ENCODE peak calls at places on chromosomes 3 and 15, in eight cellular contexts. U, D, A, H, Y, I, V and B are unnamed samples.

GRCh38 chr15:88681610-88682221 is 42.9 kb downstream of the ISG20 start:
- DNase-seq in Y (no peak), V (no peak), U (no peak), D (no peak), I (no peak), A (no peak), H (no peak), B (no peak)

GRCh38 chr3:52393959-52394670 is 50.8 kb downstream of the SEMA3G start:
- DNase-seq in Y (no peak), H (no peak), A (no peak), I (no peak), D (no peak), V (no peak), U (no peak), B (no peak)

GRCh38 chr3:11080492-11080891 is 73.8 kb upstream of the HRH1 start:
- DNase-seq in V (no peak), I (no peak), A (no peak), H (no peak), D (no peak), Y (no peak), U (no peak), B (no peak)

GRCh38 chr15:70974004-70974832 is 81.6 kb downstream of the LRRC49 start:
- DNase-seq in V (peak), H (peak), Y (peak), I (peak), D (peak), U (no peak), A (peak), B (peak)

GRCh38 chr3:124563376-124563775 is 166.9 kb upstream of the UMPS start:
- DNase-seq in H (no peak), U (no peak), V (peak), I (no peak), D (no peak), Y (no peak), A (no peak), B (no peak)

GRCh38 chr3:129121792-129122696 is at the start of gene RAB43:
- DNase-seq in D (peak), I (no peak), A (no peak), V (peak), H (peak), U (peak), Y (peak), B (no peak)

GRCh38 chr3:132587401-132587800 is 9.7 kb upstream of the ACKR4 start:
- DNase-seq in D (no peak), Y (no peak), U (no peak), H (no peak), I (no peak), A (no peak), V (no peak), B (no peak)

GRCh38 chr3:139109271-139109670 is 64.6 kb upstream of the PRR23C start:
- DNase-seq in U (no peak), D (no peak), A (no peak), H (no peak), I (no peak), Y (no peak), V (no peak), B (no peak)

GRCh38 chr3:49028298-49028672 is 913 bp downstream of the IMPDH2 start:
- DNase-seq in H (no peak), D (no peak), Y (no peak), V (no peak), I (no peak), U (no peak), A (no peak), B (no peak)

GRCh38 chr3:13277860-13278531 is 142.1 kb downstream of the NUP210 start:
- DNase-seq in U (no peak), I (no peak), Y (no peak), H (no peak), D (no peak), A (no peak), V (peak), B (no peak)

GRCh38 chr3:178036745-178037144 is 499.5 kb upstream of the KCNMB2 start:
- DNase-seq in I (no peak), D (no peak), U (no peak), V (no peak), H (no peak), Y (no peak), A (peak), B (peak)

GRCh38 chr15:77064539-77065308 is 6.2 kb downstream of the TSPAN3 start:
- DNase-seq in A (no peak), V (peak), U (peak), Y (no peak), H (no peak), D (no peak), I (peak), B (no peak)

GRCh38 chr15:79657722-79658121 is 225.6 kb downstream of the MINAR1 start:
- DNase-seq in Y (no peak), A (no peak), U (no peak), H (no peak), I (no peak), D (no peak), V (no peak), B (no peak)

GRCh38 chr15:67819636-67820035 is 5.7 kb upstream of the SKOR1 start:
- DNase-seq in D (no peak), V (no peak), I (no peak), U (no peak), Y (no peak), A (no peak), H (no peak), B (no peak)

GRCh38 chr15:74420193-74420905 is 13.4 kb downstream of the SEMA7A start:
- DNase-seq in V (no peak), U (no peak), Y (no peak), I (no peak), H (no peak), D (no peak), A (no peak), B (no peak)

GRCh38 chr3:163018664-163019063 is 1522.1 kb downstream of the OTOL1 start:
- DNase-seq in A (no peak), D (no peak), Y (no peak), V (no peak), I (no peak), H (no peak), U (no peak), B (no peak)

GRCh38 chr3:147651107-147651506 is 241.9 kb downstream of the ZIC1 start:
- DNase-seq in V (no peak), D (no peak), A (no peak), H (no peak), I (no peak), U (no peak), Y (no peak), B (no peak)

GRCh38 chr15:50840520-50840919 is 68.0 kb upstream of the AP4E1 start:
- DNase-seq in A (no peak), Y (no peak), V (no peak), I (no peak), D (no peak), H (no peak), U (no peak), B (no peak)

GRCh38 chr3:129519449-129519848 is 9.0 kb upstream of the RHO start:
- DNase-seq in I (no peak), Y (no peak), V (no peak), A (no peak), H (no peak), U (no peak), D (no peak), B (no peak)

GRCh38 chr15:77028451-77029165 is 33.7 kb downstream of the PSTPIP1 start:
- DNase-seq in D (no peak), U (no peak), H (no peak), I (no peak), V (no peak), Y (no peak), A (no peak), B (no peak)

DNA sequence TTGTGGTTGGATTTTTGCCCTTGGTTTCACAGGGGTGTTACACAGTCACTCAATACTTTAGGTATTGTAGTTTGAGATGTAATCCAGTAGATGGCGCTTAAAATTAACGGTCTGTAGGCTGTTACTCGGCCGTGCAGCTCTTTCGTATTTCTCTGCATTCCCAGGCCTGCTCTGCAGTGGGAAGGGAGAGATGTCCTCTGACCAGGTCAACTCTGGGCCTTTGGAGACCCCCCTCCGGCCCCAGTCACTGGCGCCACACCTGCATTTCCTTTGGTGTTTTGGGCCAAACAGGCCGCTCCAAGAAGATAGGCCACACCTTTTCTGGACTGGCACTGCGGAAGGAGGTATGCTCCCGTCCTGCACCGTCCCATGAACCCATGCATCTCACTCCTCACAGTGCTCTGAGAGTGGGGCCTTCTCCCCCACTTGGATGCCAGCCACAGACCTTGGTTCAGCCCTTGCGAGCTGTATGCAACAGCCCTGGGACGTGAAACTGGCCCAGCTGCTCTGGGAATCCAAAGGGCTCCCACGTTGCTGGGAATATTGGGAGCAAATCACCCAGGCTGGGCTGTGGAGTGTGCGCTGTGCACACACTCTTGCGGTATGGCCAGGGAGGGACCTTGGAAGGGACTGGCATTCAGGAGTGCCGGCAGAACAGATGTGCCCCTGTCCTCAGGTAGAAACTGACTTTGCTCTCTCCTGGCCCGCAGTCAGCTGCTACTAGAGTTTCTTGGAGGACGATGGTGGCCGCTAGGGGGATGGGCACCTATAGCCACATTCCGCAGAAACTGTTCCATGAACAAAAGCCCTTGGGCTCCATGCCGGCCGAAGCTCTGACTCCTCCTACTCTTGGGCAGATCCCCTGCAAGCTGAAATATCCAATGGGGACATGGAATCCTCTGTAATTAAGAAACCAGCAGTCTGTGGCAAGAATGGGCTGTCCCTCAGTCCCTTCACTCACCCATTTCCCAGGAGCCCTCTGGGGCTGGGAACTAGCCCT is 410.5 kb upstream of the CADM2 start:
- DNase-seq in H (no peak), Y (peak), D (no peak), V (no peak), U (no peak), A (no peak), I (peak), B (no peak)
- H3K4me3 ChIP-seq in H (no peak), Y (no peak), D (no peak), V (no peak), U (no peak), A (no peak), I (peak), B (no peak)

DNA sequence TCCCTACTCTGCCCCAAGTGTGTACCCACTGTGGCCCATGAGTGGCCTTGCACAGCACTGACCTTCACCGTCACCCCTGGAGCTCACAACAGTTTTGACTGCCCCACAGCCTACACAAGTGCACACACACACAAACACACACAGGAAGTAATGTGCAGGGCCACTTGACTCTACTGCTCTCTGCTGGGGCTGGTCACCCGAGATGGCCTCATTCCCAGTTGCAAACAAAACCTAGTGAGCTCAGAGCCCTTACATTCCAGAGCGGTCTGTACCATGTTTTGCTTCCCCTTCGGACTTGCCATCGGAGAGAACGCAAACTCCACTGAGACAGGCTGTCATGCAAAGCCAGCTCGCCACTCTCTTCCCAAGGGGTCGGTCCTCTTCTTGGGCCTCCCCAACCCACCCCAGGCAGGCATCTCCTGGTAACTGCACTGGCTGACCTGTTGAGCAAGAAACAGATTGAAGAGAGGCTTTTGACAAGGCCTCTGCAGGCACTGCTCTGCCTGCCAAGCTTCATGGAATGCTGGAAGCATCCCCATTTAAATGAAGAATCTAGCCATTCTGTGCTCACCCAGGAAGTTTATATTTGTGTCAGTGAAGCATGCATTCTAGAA is 232.0 kb upstream of the IGF1R start:
- DNase-seq in V (peak), Y (no peak), H (no peak), A (no peak), D (no peak), I (no peak), U (no peak), B (no peak)
- H3K4me3 ChIP-seq in V (no peak), Y (no peak), H (no peak), A (no peak), D (no peak), I (no peak), U (no peak), B (no peak)

GRCh38 chr3:128076465-128076782 is 24.2 kb downstream of the SEC61A1 start:
- DNase-seq in V (no peak), U (no peak), D (no peak), A (no peak), H (no peak), Y (no peak), I (no peak), B (no peak)

GRCh38 chr3:128073807-128074206 is 21.6 kb downstream of the SEC61A1 start:
- DNase-seq in H (no peak), A (no peak), I (no peak), D (no peak), V (no peak), U (no peak), Y (no peak), B (no peak)

GRCh38 chr3:128074851-128075515 is 22.7 kb downstream of the SEC61A1 start:
- DNase-seq in Y (no peak), A (no peak), I (no peak), D (no peak), H (no peak), V (peak), U (no peak), B (no peak)

GRCh38 chr3:128076783-128077624 is 24.8 kb downstream of the SEC61A1 start:
- DNase-seq in H (no peak), U (no peak), D (no peak), V (peak), Y (no peak), I (no peak), A (no peak), B (no peak)

DNA sequence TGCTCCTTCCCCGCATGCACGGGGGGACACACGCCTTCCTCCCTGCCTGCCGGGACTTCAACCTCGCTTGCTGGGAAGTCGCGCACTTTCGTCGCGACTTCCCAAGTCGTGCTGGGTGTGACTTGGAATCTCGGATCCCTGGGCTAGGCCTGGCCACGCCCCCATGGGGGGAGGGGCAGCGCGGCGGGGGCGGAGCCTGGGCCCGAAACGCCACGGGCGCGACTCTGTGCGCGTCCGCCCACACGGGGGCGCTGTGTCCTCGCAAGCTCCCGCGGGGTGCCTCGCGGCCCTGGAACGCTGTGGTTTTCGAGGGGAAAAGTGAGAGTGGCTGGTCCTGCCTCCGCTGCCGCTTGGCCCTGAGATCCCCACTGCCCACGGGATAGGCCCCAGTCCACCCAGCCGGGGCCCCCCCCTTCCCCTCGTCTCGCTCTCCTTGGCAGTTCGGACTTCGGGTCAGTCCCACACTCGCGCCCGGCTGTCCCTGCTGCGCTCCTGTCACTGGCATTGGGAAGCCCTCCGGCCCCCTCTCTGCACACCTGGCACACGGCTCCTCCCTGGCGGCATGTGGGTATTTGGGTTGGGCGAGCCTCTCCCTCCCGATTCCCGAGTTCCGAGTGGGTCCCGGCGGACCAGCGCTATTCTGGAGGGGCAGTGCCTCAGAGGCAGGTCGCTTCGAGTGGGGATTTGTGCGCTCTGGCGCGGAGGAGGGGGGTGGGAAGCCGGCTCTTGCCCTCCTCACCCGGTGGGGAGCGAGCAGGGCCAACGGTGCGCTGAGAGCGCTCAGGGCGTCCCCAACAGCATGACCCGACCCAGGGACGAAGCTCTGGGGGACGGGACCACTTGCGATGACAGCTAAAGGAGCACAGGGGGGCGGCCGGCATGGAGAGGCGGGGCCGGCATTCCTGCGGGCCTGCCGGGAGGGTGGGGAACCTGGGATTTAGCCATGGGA is 23.6 kb downstream of the SEC61A1 start:
- DNase-seq in H (no peak), D (no peak), A (no peak), I (no peak), Y (peak), V (peak), U (no peak), B (no peak)
- H3K4me3 ChIP-seq in H (peak), D (peak), A (peak), I (peak), Y (peak), V (peak), U (peak), B (peak)

GRCh38 chr3:114455432-114455831 is 161.6 kb downstream of the TIGIT start:
- DNase-seq in Y (no peak), I (no peak), U (no peak), A (no peak), H (no peak), D (no peak), V (no peak), B (no peak)
- H3K4me3 ChIP-seq in Y (no peak), I (no peak), U (no peak), A (no peak), H (no peak), D (no peak), V (peak), B (no peak)

DNA sequence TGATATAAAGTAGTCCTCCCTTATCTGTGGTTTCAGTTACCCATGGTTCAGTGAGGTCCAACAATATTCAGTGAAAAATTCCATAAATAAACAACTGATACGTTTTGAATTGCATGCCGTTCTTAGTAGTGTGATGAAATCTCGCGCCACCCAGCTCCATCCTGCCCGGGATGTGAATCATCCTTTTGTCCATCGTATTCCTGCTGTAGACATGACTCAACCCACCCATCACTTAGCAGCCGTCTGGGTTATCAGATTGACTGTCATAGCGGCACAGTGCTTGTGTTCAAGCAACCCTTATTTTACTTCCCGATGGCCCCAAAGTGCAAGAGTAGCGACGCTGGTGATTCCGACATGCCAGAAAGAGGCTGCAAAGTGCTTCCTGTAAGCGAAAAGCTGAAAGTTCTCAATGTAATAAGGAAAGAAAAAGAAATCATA is 48.0 kb upstream of the MEX3B start:
- DNase-seq in V (peak), A (no peak), H (peak), D (no peak), I (peak), Y (no peak), U (peak), B (peak)
- H3K4me3 ChIP-seq in V (no peak), A (no peak), H (peak), D (no peak), I (no peak), Y (no peak), U (no peak), B (peak)

DNA sequence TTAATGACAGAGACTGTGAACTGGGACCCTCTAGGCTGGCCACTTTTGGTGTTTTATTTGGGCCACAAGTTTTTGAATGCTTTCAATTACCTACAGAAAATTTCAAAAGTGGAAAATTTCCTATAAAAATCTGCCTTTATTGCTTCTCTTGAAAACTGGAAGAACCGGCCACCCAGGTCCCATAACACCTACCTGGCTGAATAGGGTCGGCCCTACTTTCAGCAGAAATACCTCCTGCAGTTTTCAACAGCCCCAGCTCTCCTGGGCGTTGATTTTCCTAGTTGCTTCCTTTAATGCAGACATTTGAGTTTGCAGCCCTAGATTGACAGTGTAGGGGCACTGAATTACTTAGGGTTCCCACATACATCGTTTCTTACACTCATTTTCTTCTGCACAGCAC is 719 bp upstream of the SRPRB start:
- DNase-seq in V (no peak), I (no peak), A (no peak), U (no peak), H (no peak), Y (no peak), D (no peak), B (no peak)
- H3K4me3 ChIP-seq in V (peak), I (peak), A (no peak), U (no peak), H (no peak), Y (no peak), D (peak), B (no peak)

GRCh38 chr15:38461089-38461833 is 7.3 kb downstream of the FAM98B start:
- DNase-seq in Y (no peak), V (peak), U (no peak), D (no peak), H (no peak), A (no peak), I (no peak), B (no peak)
- H3K4me3 ChIP-seq in Y (no peak), V (no peak), U (no peak), D (no peak), H (no peak), A (no peak), I (no peak), B (no peak)

DNA sequence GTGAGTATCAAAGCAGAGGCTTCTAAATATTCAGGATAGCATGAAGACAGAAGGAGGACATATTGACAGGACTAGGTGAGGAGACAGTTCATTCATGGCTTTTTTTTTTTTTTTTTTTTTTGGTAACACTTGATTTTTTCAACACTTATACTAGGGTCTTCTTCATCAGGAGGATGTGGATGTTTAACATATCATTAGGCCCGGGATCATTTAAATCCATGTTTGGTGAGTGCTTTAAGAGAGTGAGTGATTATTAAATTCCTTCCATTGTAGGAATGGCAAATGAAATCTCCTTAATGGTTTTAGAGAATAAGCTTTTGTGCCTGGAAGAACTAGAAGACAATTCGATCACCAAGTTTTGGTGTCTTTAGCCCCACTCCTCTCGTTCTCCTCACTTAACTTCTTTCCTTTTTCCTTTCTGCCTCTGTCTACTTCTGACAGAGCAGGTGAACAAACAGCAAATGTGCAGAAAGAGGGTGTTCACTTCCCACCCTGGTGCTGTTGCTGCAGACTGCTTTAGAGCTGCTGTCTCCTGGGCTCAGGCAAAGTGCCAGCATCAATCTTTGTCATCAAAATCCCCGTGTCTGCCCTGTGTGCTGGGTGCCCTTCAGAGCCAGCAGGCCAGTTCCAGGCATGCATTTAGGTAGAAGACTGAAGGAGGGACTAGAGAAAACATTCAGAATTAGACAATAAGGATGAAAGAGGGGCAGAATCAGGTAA is 35.6 kb upstream of the RAB11A start:
- DNase-seq in H (no peak), V (no peak), A (no peak), Y (no peak), U (no peak), I (no peak), D (no peak), B (no peak)
- H3K4me3 ChIP-seq in H (no peak), V (peak), A (no peak), Y (no peak), U (no peak), I (peak), D (no peak), B (no peak)